ENCODE peak calls at places on chromosomes 7 and 10, in four cellular contexts. Z is epithelial cell of proximal tubule, U is mammary epithelial cell, M is cardiac septum. E is an unnamed sample.

GRCh38 chr10:113007343-113007771 is 57.3 kb downstream of the TCF7L2 start:
- DNase-seq in Z (no peak), U (no peak), M (no peak), E (no peak)

GRCh38 chr10:22805304-22805703 is 90.9 kb upstream of the PIP4K2A start:
- DNase-seq in Z (peak; percentile 55), U (no peak), M (no peak), E (no peak)

GRCh38 chr10:91349381-91349780 is 60.8 kb upstream of the HECTD2 start:
- DNase-seq in Z (peak; percentile 82), U (peak; percentile 65), M (no peak), E (no peak)

GRCh38 chr10:3740157-3740871 is 44.7 kb downstream of the KLF6 start:
- DNase-seq in Z (peak; percentile 99), U (peak; percentile 95), M (no peak), E (no peak)

GRCh38 chr10:113534428-113534827 is 18.4 kb upstream of the HABP2 start:
- DNase-seq in Z (no peak), U (no peak), M (peak; percentile 33), E (no peak)

GRCh38 chr7:124780608-124781007 is 15.0 kb upstream of the GPR37 start:
- DNase-seq in Z (no peak), U (no peak), M (no peak), E (no peak)

GRCh38 chr7:3916146-3916545 is 615.1 kb downstream of the SDK1 start:
- DNase-seq in Z (no peak), U (peak; percentile 62), M (no peak), E (no peak)

GRCh38 chr10:35821339-35821911 is 179.3 kb upstream of the FZD8 start:
- DNase-seq in Z (no peak), U (peak; percentile 53), M (no peak), E (no peak)

GRCh38 chr7:28623863-28624262 is 211.5 kb downstream of the CREB5 start:
- DNase-seq in Z (no peak), U (peak; percentile 23), M (no peak), E (no peak)

GRCh38 chr7:27205325-27206280 is 5.7 kb upstream of the HOXA13 start:
- DNase-seq in Z (no peak), U (no peak), M (no peak), E (no peak)

GRCh38 chr7:13830604-13830915 is 158.9 kb downstream of the ETV1 start:
- DNase-seq in Z (no peak), U (peak; percentile 25), M (no peak), E (no peak)

GRCh38 chr10:129552119-129552518 is 85.1 kb downstream of the MGMT start:
- DNase-seq in Z (no peak), U (no peak), M (no peak), E (no peak)

GRCh38 chr7:135976312-135977019 is 693 bp downstream of the MTPN start:
- DNase-seq in Z (no peak), U (peak; percentile 44), M (no peak), E (no peak)

GRCh38 chr10:129609551-129609950 is 142.5 kb downstream of the MGMT start:
- DNase-seq in Z (no peak), U (no peak), M (no peak), E (no peak)

GRCh38 chr7:16921644-16922257 is 40.0 kb upstream of the AGR3 start:
- DNase-seq in Z (peak; percentile 89), U (no peak), M (no peak), E (no peak)

GRCh38 chr7:100719523-100720319 is 547 bp upstream of the EPO start:
- DNase-seq in Z (no peak), U (peak; percentile 28), M (no peak), E (no peak)

GRCh38 chr10:61970182-61971015 is 68.9 kb downstream of the ARID5B start:
- DNase-seq in Z (no peak), U (no peak), M (no peak), E (no peak)

GRCh38 chr10:119807960-119808697 is 64.5 kb downstream of the MCMBP start:
- DNase-seq in Z (no peak), U (peak; percentile 81), M (no peak), E (no peak)

GRCh38 chr10:260819-261429 is 125.7 kb downstream of the ZMYND11 start:
- DNase-seq in Z (no peak), U (no peak), M (no peak), E (no peak)